ENCODE peak calls at places on chromosomes 4 and X, in eight cellular contexts. One of them, this sample, is unnamed.
A peak's percentile ranks its signal among the peaks of the same experiment; 100 is the strongest.

GRCh38 chrX:40880712-40881111 is 145.4 kb upstream of the MED14 start:
- DNase-seq in left ventricle myocardium superior: no peak
- DNase-seq in right atrium auricular region: no peak
- DNase-seq in NCI-H510A: no peak
- DNase-seq in heart right ventricle: no peak
- DNase-seq in T-helper 2 cell: no peak
- DNase-seq in amygdala: no peak
- DNase-seq in H54: no peak
- DNase-seq in this sample: no peak

GRCh38 chrX:50697691-50698090 is 116.3 kb downstream of the SHROOM4 start:
- DNase-seq in amygdala: no peak
- DNase-seq in left ventricle myocardium superior: no peak
- DNase-seq in T-helper 2 cell: no peak
- DNase-seq in right atrium auricular region: no peak
- DNase-seq in NCI-H510A: no peak
- DNase-seq in H54: no peak
- DNase-seq in heart right ventricle: no peak
- DNase-seq in this sample: no peak

GRCh38 chrX:17081969-17082368 is 135.5 kb downstream of the REPS2 start:
- DNase-seq in right atrium auricular region: no peak
- DNase-seq in H54: no peak
- DNase-seq in T-helper 2 cell: no peak
- DNase-seq in heart right ventricle: no peak
- DNase-seq in left ventricle myocardium superior: no peak
- DNase-seq in NCI-H510A: no peak
- DNase-seq in amygdala: no peak
- DNase-seq in this sample: no peak

GRCh38 chr4:153061971-153062370 is 125.8 kb downstream of the FHDC1 start:
- DNase-seq in left ventricle myocardium superior: no peak
- DNase-seq in H54: no peak
- DNase-seq in amygdala: no peak
- DNase-seq in right atrium auricular region: no peak
- DNase-seq in NCI-H510A: no peak
- DNase-seq in heart right ventricle: no peak
- DNase-seq in T-helper 2 cell: no peak
- DNase-seq in this sample: no peak

GRCh38 chr4:182495986-182496385 is 252.8 kb downstream of the TENM3 start:
- DNase-seq in heart right ventricle: no peak
- DNase-seq in T-helper 2 cell: no peak
- DNase-seq in amygdala: no peak
- DNase-seq in NCI-H510A: no peak
- DNase-seq in H54: no peak
- DNase-seq in right atrium auricular region: no peak
- DNase-seq in left ventricle myocardium superior: no peak
- DNase-seq in this sample: no peak

GRCh38 chr4:113404846-113405245 is 355.4 kb downstream of the ANK2 start:
- DNase-seq in H54: no peak
- DNase-seq in NCI-H510A: no peak
- DNase-seq in left ventricle myocardium superior: no peak
- DNase-seq in right atrium auricular region: no peak
- DNase-seq in heart right ventricle: peak; percentile 18
- DNase-seq in amygdala: no peak
- DNase-seq in T-helper 2 cell: no peak
- DNase-seq in this sample: no peak

GRCh38 chr4:101724093-101724492 is 66.4 kb upstream of the BANK1 start:
- DNase-seq in heart right ventricle: no peak
- DNase-seq in left ventricle myocardium superior: no peak
- DNase-seq in T-helper 2 cell: peak; percentile 1
- DNase-seq in NCI-H510A: no peak
- DNase-seq in H54: no peak
- DNase-seq in right atrium auricular region: no peak
- DNase-seq in amygdala: no peak
- DNase-seq in this sample: no peak

GRCh38 chr4:186881521-186882220 is 158.0 kb upstream of the FAT1 start:
- DNase-seq in amygdala: no peak
- DNase-seq in T-helper 2 cell: no peak
- DNase-seq in heart right ventricle: no peak
- DNase-seq in NCI-H510A: no peak
- DNase-seq in left ventricle myocardium superior: no peak
- DNase-seq in H54: no peak
- DNase-seq in right atrium auricular region: no peak
- DNase-seq in this sample: no peak

GRCh38 chr4:6379787-6380745 is 92.3 kb downstream of the PPP2R2C start:
- DNase-seq in NCI-H510A: no peak
- DNase-seq in heart right ventricle: no peak
- DNase-seq in H54: no peak
- DNase-seq in left ventricle myocardium superior: peak; percentile 7
- DNase-seq in amygdala: no peak
- DNase-seq in T-helper 2 cell: no peak
- DNase-seq in right atrium auricular region: no peak
- DNase-seq in this sample: peak; percentile 51

GRCh38 chr4:3483471-3483921 is 20.4 kb downstream of the DOK7 start:
- DNase-seq in amygdala: no peak
- DNase-seq in heart right ventricle: peak; percentile 84
- DNase-seq in left ventricle myocardium superior: peak; percentile 91
- DNase-seq in H54: no peak
- DNase-seq in NCI-H510A: no peak
- DNase-seq in T-helper 2 cell: no peak
- DNase-seq in right atrium auricular region: peak; percentile 85
- DNase-seq in this sample: no peak

GRCh38 chrX:149877636-149878035 is 3.3 kb upstream of the MAGEA8 start:
- DNase-seq in amygdala: no peak
- DNase-seq in H54: peak; percentile 20
- DNase-seq in T-helper 2 cell: no peak
- DNase-seq in right atrium auricular region: no peak
- DNase-seq in left ventricle myocardium superior: no peak
- DNase-seq in heart right ventricle: no peak
- DNase-seq in NCI-H510A: no peak
- DNase-seq in this sample: no peak

GRCh38 chrX:37872303-37872655 is 24.9 kb upstream of the DYNLT3 start:
- DNase-seq in heart right ventricle: no peak
- DNase-seq in left ventricle myocardium superior: no peak
- DNase-seq in amygdala: no peak
- DNase-seq in NCI-H510A: no peak
- DNase-seq in H54: no peak
- DNase-seq in right atrium auricular region: no peak
- DNase-seq in T-helper 2 cell: no peak
- DNase-seq in this sample: no peak

GRCh38 chr4:183610033-183610432 is 49.0 kb downstream of the RWDD4 start:
- DNase-seq in H54: peak; percentile 5
- DNase-seq in NCI-H510A: no peak
- DNase-seq in right atrium auricular region: no peak
- DNase-seq in T-helper 2 cell: no peak
- DNase-seq in amygdala: no peak
- DNase-seq in heart right ventricle: no peak
- DNase-seq in left ventricle myocardium superior: no peak
- DNase-seq in this sample: no peak

GRCh38 chrX:129769467-129770154 is 10.1 kb upstream of the SASH3 start:
- DNase-seq in NCI-H510A: no peak
- DNase-seq in right atrium auricular region: no peak
- DNase-seq in heart right ventricle: no peak
- DNase-seq in amygdala: no peak
- DNase-seq in T-helper 2 cell: peak; percentile 98
- DNase-seq in H54: no peak
- DNase-seq in left ventricle myocardium superior: no peak
- DNase-seq in this sample: no peak

GRCh38 chr4:1641671-1642070 is 42.4 kb downstream of the FAM53A start:
- DNase-seq in left ventricle myocardium superior: no peak
- DNase-seq in heart right ventricle: no peak
- DNase-seq in amygdala: no peak
- DNase-seq in H54: no peak
- DNase-seq in NCI-H510A: no peak
- DNase-seq in T-helper 2 cell: no peak
- DNase-seq in right atrium auricular region: no peak
- DNase-seq in this sample: no peak

GRCh38 chrX:107750263-107750662 is 25.3 kb downstream of the TSC22D3 start:
- DNase-seq in NCI-H510A: no peak
- DNase-seq in T-helper 2 cell: no peak
- DNase-seq in amygdala: no peak
- DNase-seq in heart right ventricle: no peak
- DNase-seq in right atrium auricular region: no peak
- DNase-seq in left ventricle myocardium superior: no peak
- DNase-seq in H54: no peak
- DNase-seq in this sample: no peak

GRCh38 chr4:87868482-87868881 is 35.7 kb downstream of the MEPE start:
- DNase-seq in T-helper 2 cell: no peak
- DNase-seq in H54: no peak
- DNase-seq in amygdala: no peak
- DNase-seq in right atrium auricular region: no peak
- DNase-seq in NCI-H510A: no peak
- DNase-seq in heart right ventricle: no peak
- DNase-seq in left ventricle myocardium superior: no peak
- DNase-seq in this sample: no peak

This sample was measured in kidney.